ENCODE peak calls at places on chromosomes 4 and X, in eight cellular contexts. B, F, J, X, A, C, P and I are unnamed samples.

GRCh38 chr4:74397748-74398426 is 32.9 kb downstream of the EREG start:
- DNase-seq in B (no peak), F (no peak), J (no peak), X (no peak), A (no peak), C (no peak), P (no peak), I (no peak)

GRCh38 chrX:112380541-112381278 is 298.1 kb upstream of the TRPC5 start:
- DNase-seq in B (no peak), F (no peak), J (no peak), X (no peak), A (no peak), C (no peak), P (no peak), I (peak; percentile 0)

GRCh38 chr4:110104661-110105060 is 93.8 kb downstream of the ELOVL6 start:
- DNase-seq in B (no peak), F (no peak), J (no peak), X (no peak), A (no peak), C (no peak), P (no peak), I (no peak)

GRCh38 chr4:154491341-154491679 is 289 bp downstream of the DCHS2 start:
- DNase-seq in B (no peak), F (no peak), J (no peak), X (no peak), A (no peak), C (no peak), P (peak; percentile 34), I (peak; percentile 5)

GRCh38 chr4:139651282-139652194 is 14.1 kb upstream of the MGST2 start:
- DNase-seq in B (peak; percentile 50), F (peak; percentile 51), J (peak; percentile 90), X (peak; percentile 56), A (peak; percentile 35), C (peak; percentile 86), P (peak; percentile 36), I (peak; percentile 63)

GRCh38 chr4:47741200-47741599 is 96.7 kb downstream of the CORIN start:
- DNase-seq in B (no peak), F (no peak), J (no peak), X (no peak), A (no peak), C (no peak), P (no peak), I (no peak)

GRCh38 chrX:110055616-110056015 is 52.7 kb downstream of the TMEM164 start:
- DNase-seq in B (no peak), F (no peak), J (no peak), X (no peak), A (no peak), C (no peak), P (no peak), I (no peak)

GRCh38 chr4:184693056-184693455 is 40.8 kb downstream of the CENPU start:
- DNase-seq in B (no peak), F (no peak), J (no peak), X (no peak), A (no peak), C (no peak), P (no peak), I (no peak)

GRCh38 chr4:93183589-93183988 is 645.0 kb upstream of the ATOH1 start:
- DNase-seq in B (no peak), F (no peak), J (no peak), X (no peak), A (no peak), C (no peak), P (no peak), I (no peak)

GRCh38 chr4:95095352-95095974 is 337.7 kb downstream of the BMPR1B start:
- DNase-seq in B (no peak), F (no peak), J (no peak), X (no peak), A (no peak), C (no peak), P (no peak), I (no peak)

GRCh38 chrX:44305921-44306320 is 37.6 kb downstream of the EFHC2 start:
- DNase-seq in B (no peak), F (no peak), J (no peak), X (no peak), A (no peak), C (no peak), P (no peak), I (peak; percentile 2)

GRCh38 chrX:130746709-130747347 is 156.2 kb downstream of the ENOX2 start:
- DNase-seq in B (no peak), F (no peak), J (no peak), X (no peak), A (no peak), C (no peak), P (no peak), I (no peak)

GRCh38 chrX:37060999-37061398 is 52.8 kb downstream of the FAM47C start:
- DNase-seq in B (no peak), F (no peak), J (no peak), X (no peak), A (peak; percentile 3), C (no peak), P (no peak), I (peak; percentile 1)

GRCh38 chrX:101449279-101449678 is 36.0 kb upstream of the ARMCX4 start:
- DNase-seq in B (no peak), F (no peak), J (no peak), X (no peak), A (no peak), C (no peak), P (no peak), I (no peak)

GRCh38 chrX:87679849-87680248 is 162.2 kb downstream of the KLHL4 start:
- DNase-seq in B (no peak), F (no peak), J (no peak), X (no peak), A (no peak), C (no peak), P (no peak), I (no peak)

GRCh38 chrX:109448539-109448938 is 33.3 kb downstream of the GUCY2F start:
- DNase-seq in B (no peak), F (no peak), J (no peak), X (no peak), A (no peak), C (no peak), P (no peak), I (no peak)

GRCh38 chrX:91039777-91040176 is 394.9 kb upstream of the PABPC5 start:
- DNase-seq in B (no peak), F (no peak), J (no peak), X (no peak), A (no peak), C (no peak), P (no peak), I (no peak)

GRCh38 chr4:79650217-79650616 is 242.2 kb upstream of the GK2 start:
- DNase-seq in B (no peak), F (no peak), J (no peak), X (no peak), A (no peak), C (no peak), P (no peak), I (no peak)

GRCh38 chrX:151899622-151900021 is 13.1 kb upstream of the MAGEA4 start:
- DNase-seq in B (no peak), F (no peak), J (no peak), X (no peak), A (no peak), C (no peak), P (no peak), I (peak; percentile 22)